ENCODE peak calls at places on chromosomes 2 and 18, in five cellular contexts. One of them, this sample, is unnamed.

GRCh38 chr2:106193491-106193976 is 567 bp downstream of the UXS1 start:
- DNase-seq in HepG2: peak
- DNase-seq in A549: peak
- DNase-seq in K562: peak
- DNase-seq in H1: no peak
- DNase-seq in this sample: no peak

GRCh38 chr2:80001704-80002103 is 302.8 kb downstream of the LRRTM1 start:
- DNase-seq in HepG2: no peak
- DNase-seq in A549: no peak
- DNase-seq in K562: no peak
- DNase-seq in H1: no peak
- DNase-seq in this sample: no peak

GRCh38 chr2:3522851-3523481 is 3.6 kb upstream of the ADI1 start:
- DNase-seq in HepG2: peak
- DNase-seq in A549: no peak
- DNase-seq in K562: no peak
- DNase-seq in H1: no peak
- DNase-seq in this sample: no peak

GRCh38 chr2:120323214-120323613 is 22.7 kb upstream of the INHBB start:
- DNase-seq in HepG2: no peak
- DNase-seq in A549: no peak
- DNase-seq in K562: no peak
- DNase-seq in H1: no peak
- DNase-seq in this sample: no peak

GRCh38 chr2:6423944-6424343 is 441.8 kb downstream of the CMPK2 start:
- DNase-seq in HepG2: no peak
- DNase-seq in A549: no peak
- DNase-seq in K562: no peak
- DNase-seq in H1: no peak
- DNase-seq in this sample: no peak

GRCh38 chr2:176093145-176093888 is 796 bp downstream of the HOXD13 start:
- DNase-seq in HepG2: no peak
- DNase-seq in A549: no peak
- DNase-seq in K562: no peak
- DNase-seq in H1: no peak
- DNase-seq in this sample: no peak

GRCh38 chr2:216713691-216714411 is 18.5 kb upstream of the IGFBP5 start:
- DNase-seq in HepG2: no peak
- DNase-seq in A549: peak
- DNase-seq in K562: no peak
- DNase-seq in H1: no peak
- DNase-seq in this sample: no peak

GRCh38 chr2:45089554-45090261 is 80.5 kb upstream of the SIX2 start:
- DNase-seq in HepG2: no peak
- DNase-seq in A549: no peak
- DNase-seq in K562: no peak
- DNase-seq in H1: no peak
- DNase-seq in this sample: no peak

GRCh38 chr18:70576281-70577022 is 287.6 kb downstream of the SOCS6 start:
- DNase-seq in HepG2: no peak
- DNase-seq in A549: no peak
- DNase-seq in K562: no peak
- DNase-seq in H1: no peak
- DNase-seq in this sample: no peak

GRCh38 chr2:239802101-239802649 is 223.0 kb downstream of the NDUFA10 start:
- DNase-seq in HepG2: no peak
- DNase-seq in A549: no peak
- DNase-seq in K562: no peak
- DNase-seq in H1: no peak
- DNase-seq in this sample: no peak

GRCh38 chr2:239803764-239804111 is 221.4 kb downstream of the NDUFA10 start:
- DNase-seq in HepG2: no peak
- DNase-seq in A549: no peak
- DNase-seq in K562: no peak
- DNase-seq in H1: no peak
- DNase-seq in this sample: no peak

GRCh38 chr2:239800785-239801184 is 224.4 kb downstream of the NDUFA10 start:
- DNase-seq in HepG2: no peak
- DNase-seq in A549: no peak
- DNase-seq in K562: no peak
- DNase-seq in H1: no peak
- DNase-seq in this sample: no peak

GRCh38 chr2:239803102-239803763 is 221.9 kb downstream of the NDUFA10 start:
- DNase-seq in HepG2: no peak
- DNase-seq in A549: no peak
- DNase-seq in K562: no peak
- DNase-seq in H1: no peak
- DNase-seq in this sample: no peak

DNA sequence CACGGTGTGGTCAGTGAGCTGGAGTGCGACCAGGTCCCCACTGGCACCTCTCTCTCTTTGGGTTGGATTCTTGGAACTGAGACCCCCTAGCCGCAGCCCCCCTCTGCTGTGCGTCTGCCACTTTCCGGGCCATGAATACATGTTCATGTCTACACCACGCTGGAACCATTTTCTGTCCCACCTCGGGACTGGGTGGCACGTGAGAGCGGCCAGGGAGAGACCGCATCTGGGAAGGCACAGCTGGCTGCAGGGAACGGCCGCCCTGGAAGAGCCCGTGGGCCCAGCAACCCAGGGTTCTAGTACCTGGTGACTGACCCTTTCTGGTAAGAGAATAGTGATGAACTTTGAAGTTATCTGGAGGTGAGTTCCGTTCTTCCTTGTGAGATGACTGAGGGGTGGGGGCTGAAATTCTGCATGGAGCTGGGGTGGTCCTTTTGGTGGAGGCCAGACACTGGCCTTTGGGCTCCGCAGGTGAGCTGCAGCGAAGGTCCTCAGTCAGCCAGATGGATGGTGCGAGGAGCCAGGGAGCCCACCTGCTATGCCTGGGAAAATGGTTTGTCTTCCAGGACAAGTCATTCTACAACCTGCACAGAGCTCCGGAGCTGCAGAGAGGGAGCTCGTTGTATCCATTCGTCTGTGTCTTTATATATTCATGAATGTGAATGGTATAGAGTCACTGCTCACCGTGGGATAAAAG is 223.6 kb downstream of the NDUFA10 start:
- DNase-seq in HepG2: no peak
- DNase-seq in A549: no peak
- DNase-seq in K562: no peak
- DNase-seq in H1: no peak
- DNase-seq in this sample: no peak
- TF ChIP-seq HDAC2 in HepG2: no peak
- TF ChIP-seq HDAC2 in A549: no peak
- TF ChIP-seq HDAC2 in K562: no peak
- TF ChIP-seq HDAC2 in H1: no peak
- TF ChIP-seq HDAC2 in this sample: no peak

DNA sequence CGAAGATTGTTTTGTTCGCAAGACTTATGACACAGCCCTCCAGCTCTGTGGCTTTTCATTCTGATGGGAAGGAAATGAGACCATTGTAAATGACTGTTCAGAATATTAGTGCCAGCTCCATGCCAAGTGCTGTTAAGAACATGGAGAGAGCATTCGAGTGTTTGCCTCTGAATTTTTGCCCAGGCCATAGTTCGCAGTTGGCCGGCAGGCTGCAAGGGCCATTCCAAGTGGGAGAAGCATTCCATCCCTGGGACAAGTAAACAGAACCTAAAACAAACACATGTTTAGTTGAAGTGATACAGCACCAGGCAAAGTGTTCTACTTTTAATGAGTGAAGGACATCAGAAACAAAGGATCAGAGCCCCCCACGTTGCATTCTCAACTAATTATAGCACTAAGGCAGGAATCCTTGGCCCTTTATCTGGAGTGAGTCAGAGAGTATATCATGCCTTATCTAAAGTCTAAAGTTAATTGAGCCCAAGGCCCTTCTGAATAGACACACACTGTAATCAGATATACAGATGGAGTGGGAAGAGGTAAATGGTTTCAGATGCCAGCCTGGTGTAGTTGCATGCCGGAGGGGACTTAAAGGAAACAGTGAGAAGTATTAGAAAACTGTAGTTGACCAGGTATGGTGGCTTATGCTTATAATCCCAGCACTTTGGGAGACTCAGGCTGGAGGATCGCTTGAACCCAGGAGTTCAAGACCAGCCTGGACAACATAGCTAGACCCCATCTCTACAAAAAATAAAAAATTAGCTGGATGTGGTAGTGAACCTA is 53.3 kb downstream of the NEDD4L start:
- DNase-seq in HepG2: peak
- DNase-seq in A549: no peak
- DNase-seq in K562: no peak
- DNase-seq in H1: no peak
- DNase-seq in this sample: no peak
- TF ChIP-seq EP300 in HepG2: no peak
- TF ChIP-seq EP300 in A549: no peak
- TF ChIP-seq EP300 in K562: no peak
- TF ChIP-seq EP300 in H1: no peak
- TF ChIP-seq EP300 in this sample: no peak

DNA sequence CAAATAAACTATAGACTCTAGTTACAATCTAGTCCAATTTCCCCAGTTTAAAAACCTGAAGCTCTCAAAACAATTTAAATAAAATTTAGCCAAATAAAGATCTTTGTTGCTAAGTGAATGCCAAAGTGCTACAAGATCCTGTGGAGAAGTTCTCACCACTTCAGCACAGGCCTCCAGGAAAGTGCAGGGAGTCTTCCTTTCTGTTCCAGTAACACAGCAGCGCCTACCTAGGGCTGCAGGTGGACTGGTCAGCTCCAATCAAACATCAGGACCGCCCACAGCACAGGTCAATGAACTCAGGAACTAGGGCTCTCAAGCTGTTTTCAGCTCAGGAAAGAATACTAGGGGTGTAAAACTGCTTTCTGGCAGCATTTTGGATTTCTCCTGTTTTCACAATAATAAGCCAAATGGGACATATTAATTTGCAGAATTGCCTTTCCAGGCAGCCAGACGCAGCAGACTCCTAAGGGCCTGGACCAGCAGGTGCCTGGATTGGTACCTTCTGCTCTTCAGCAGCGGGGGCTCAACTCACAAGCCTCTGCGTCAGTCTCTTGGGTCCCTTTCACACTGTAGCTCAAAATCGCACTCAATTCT is 1.5 kb downstream of the FAM110C start:
- DNase-seq in HepG2: no peak
- DNase-seq in A549: no peak
- DNase-seq in K562: no peak
- DNase-seq in H1: no peak
- DNase-seq in this sample: no peak
- TF ChIP-seq HDAC2 in HepG2: no peak
- TF ChIP-seq HDAC2 in A549: no peak
- TF ChIP-seq HDAC2 in K562: no peak
- TF ChIP-seq HDAC2 in H1: no peak
- TF ChIP-seq HDAC2 in this sample: no peak

DNA sequence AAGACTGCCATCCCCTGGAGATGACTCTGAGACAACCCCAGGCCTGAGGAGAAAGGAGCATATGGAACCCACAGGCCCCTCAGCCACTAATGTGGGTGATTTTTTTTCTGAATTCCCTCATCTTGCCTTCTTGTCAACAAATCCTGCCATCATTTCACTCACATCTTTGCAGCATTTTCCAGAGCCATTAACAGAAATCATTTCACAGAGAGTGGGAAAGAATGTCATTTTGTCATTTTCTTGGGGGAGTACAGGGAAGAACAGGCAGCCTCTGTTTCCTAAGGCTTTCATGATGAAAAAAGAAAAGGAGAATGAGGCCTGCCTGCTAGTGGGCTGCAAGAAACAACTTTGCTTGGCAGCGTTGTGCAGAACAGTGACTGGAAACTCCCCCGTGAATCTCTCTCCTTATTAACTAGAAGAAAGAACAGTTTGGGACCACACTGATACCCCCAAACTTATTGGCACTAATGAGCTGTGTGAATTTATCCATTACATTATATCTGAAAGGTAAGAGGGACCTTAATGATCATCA is 1464.6 kb upstream of the CELF4 start:
- DNase-seq in HepG2: no peak
- DNase-seq in A549: no peak
- DNase-seq in K562: no peak
- DNase-seq in H1: no peak
- DNase-seq in this sample: no peak
- TF ChIP-seq EP300 in HepG2: no peak
- TF ChIP-seq EP300 in A549: no peak
- TF ChIP-seq EP300 in K562: no peak
- TF ChIP-seq EP300 in H1: no peak
- TF ChIP-seq EP300 in this sample: no peak

GRCh38 chr18:73670536-73670935 is 477.1 kb downstream of the FBXO15 start:
- DNase-seq in HepG2: no peak
- DNase-seq in A549: no peak
- DNase-seq in K562: no peak
- DNase-seq in H1: no peak
- DNase-seq in this sample: no peak
- TF ChIP-seq HDAC2 in HepG2: no peak
- TF ChIP-seq HDAC2 in A549: no peak
- TF ChIP-seq HDAC2 in K562: no peak
- TF ChIP-seq HDAC2 in H1: no peak
- TF ChIP-seq HDAC2 in this sample: no peak

GRCh38 chr2:228329279-228329678 is 147.8 kb upstream of the SPHKAP start:
- DNase-seq in HepG2: no peak
- DNase-seq in A549: no peak
- DNase-seq in K562: no peak
- DNase-seq in H1: no peak
- DNase-seq in this sample: no peak
- TF ChIP-seq EP300 in HepG2: no peak
- TF ChIP-seq EP300 in A549: no peak
- TF ChIP-seq EP300 in K562: no peak
- TF ChIP-seq EP300 in H1: no peak
- TF ChIP-seq EP300 in this sample: no peak